ENCODE peak calls at places on chromosomes 3 and 15, in six cellular contexts. U is heart left ventricle; C is psoas muscle; R is CD4-positive, alpha-beta memory T cell; Z is heart right ventricle; H is neuronal stem cell. Y is an unnamed sample.

GRCh38 chr3:184380210-184380626 is 364 bp downstream of the CHRD start:
- DNase-seq in U (peak; percentile 74), C (peak; percentile 79), R (no peak), Z (peak; percentile 69), H (no peak), Y (no peak)

GRCh38 chr15:65824031-65824743 is 32.1 kb upstream of the DENND4A start:
- DNase-seq in U (peak; percentile 55), C (peak; percentile 25), R (no peak), Z (peak; percentile 62), H (peak; percentile 39), Y (peak; percentile 72)

GRCh38 chr3:184320099-184320445 is 5.7 kb downstream of the EIF4G1 start:
- DNase-seq in U (peak; percentile 98), C (peak; percentile 98), R (no peak), Z (peak; percentile 96), H (no peak), Y (peak; percentile 98)

GRCh38 chr15:83018477-83018876 is 7.0 kb upstream of the C15orf40 start:
- DNase-seq in U (no peak), C (no peak), R (no peak), Z (no peak), H (no peak), Y (no peak)

GRCh38 chr15:52857937-52858336 is 67.8 kb upstream of the ONECUT1 start:
- DNase-seq in U (no peak), C (no peak), R (no peak), Z (no peak), H (peak; percentile 37), Y (no peak)

GRCh38 chr3:141050913-141051632 is at the start of gene SPSB4:
- DNase-seq in U (peak; percentile 88), C (peak; percentile 81), R (no peak), Z (peak; percentile 76), H (peak; percentile 92), Y (no peak)

GRCh38 chr15:29871401-29871800 is 49.1 kb upstream of the TJP1 start:
- DNase-seq in U (peak; percentile 79), C (peak; percentile 26), R (no peak), Z (peak; percentile 47), H (no peak), Y (no peak)

GRCh38 chr3:69579527-69580165 is 159.6 kb upstream of the MITF start:
- DNase-seq in U (no peak), C (no peak), R (no peak), Z (no peak), H (no peak), Y (no peak)

GRCh38 chr3:175274056-175274455 is 414.9 kb downstream of the NAALADL2 start:
- DNase-seq in U (no peak), C (no peak), R (no peak), Z (no peak), H (no peak), Y (no peak)

GRCh38 chr3:30598663-30599545 is 7.5 kb upstream of the TGFBR2 start:
- DNase-seq in U (no peak), C (no peak), R (no peak), Z (no peak), H (no peak), Y (no peak)

GRCh38 chr3:169189486-169189885 is 474.0 kb downstream of the MECOM start:
- DNase-seq in U (no peak), C (no peak), R (no peak), Z (no peak), H (no peak), Y (no peak)

GRCh38 chr3:15331606-15332404 is 581 bp downstream of the SH3BP5 start:
- DNase-seq in U (peak; percentile 32), C (peak; percentile 60), R (peak; percentile 41), Z (no peak), H (no peak), Y (peak; percentile 77)

GRCh38 chr15:52656412-52656811 is 22.8 kb downstream of the ATOSA start:
- DNase-seq in U (no peak), C (no peak), R (no peak), Z (no peak), H (no peak), Y (no peak)

GRCh38 chr3:110677506-110677905 is 394.1 kb upstream of the NECTIN3 start:
- DNase-seq in U (no peak), C (no peak), R (no peak), Z (no peak), H (no peak), Y (no peak)

GRCh38 chr3:45219694-45220093 is 6.4 kb downstream of the TMEM158 start:
- DNase-seq in U (no peak), C (no peak), R (no peak), Z (no peak), H (no peak), Y (no peak)
- H3K4me3 ChIP-seq in U (no peak overlapping the region), C (no peak overlapping the region), R (no peak overlapping the region), Z (no peak overlapping the region), H (no peak overlapping the region), Y (no peak overlapping the region)

GRCh38 chr15:90103669-90104329 is 1.5 kb upstream of the IDH2 start:
- DNase-seq in U (peak; percentile 65), C (no peak), R (no peak), Z (no peak), H (no peak), Y (no peak)

GRCh38 chr15:90101969-90102890 is at the start of gene IDH2:
- DNase-seq in U (peak; percentile 91), C (peak; percentile 88), R (peak; percentile 82), Z (peak; percentile 75), H (peak; percentile 85), Y (no peak)

GRCh38 chr15:90106522-90107117 is 4.4 kb upstream of the IDH2 start:
- DNase-seq in U (peak; percentile 79), C (peak; percentile 66), R (no peak), Z (peak; percentile 80), H (no peak), Y (no peak)

GRCh38 chr15:90104551-90104950 is 2.3 kb upstream of the IDH2 start:
- DNase-seq in U (no peak), C (no peak), R (no peak), Z (no peak), H (no peak), Y (no peak)

GRCh38 chr15:90105521-90105920 is 3.3 kb upstream of the IDH2 start:
- DNase-seq in U (no peak), C (no peak), R (no peak), Z (no peak), H (no peak), Y (no peak)
- H3K4me1 ChIP-seq in U (peaks cover 18% of the 10 kb centered on the region), C (peaks cover 42% of the 10 kb centered on the region), R (peaks cover 15% of the 10 kb centered on the region), Z (peaks cover 19% of the 10 kb centered on the region), H (peaks cover 13% of the 10 kb centered on the region), Y (no peaks in the 10 kb centered on the region)

GRCh38 chr3:79329154-79329553 is 438.6 kb downstream of the ROBO1 start:
- DNase-seq in U (no peak), C (no peak), R (no peak), Z (no peak), H (no peak), Y (no peak)

DNA sequence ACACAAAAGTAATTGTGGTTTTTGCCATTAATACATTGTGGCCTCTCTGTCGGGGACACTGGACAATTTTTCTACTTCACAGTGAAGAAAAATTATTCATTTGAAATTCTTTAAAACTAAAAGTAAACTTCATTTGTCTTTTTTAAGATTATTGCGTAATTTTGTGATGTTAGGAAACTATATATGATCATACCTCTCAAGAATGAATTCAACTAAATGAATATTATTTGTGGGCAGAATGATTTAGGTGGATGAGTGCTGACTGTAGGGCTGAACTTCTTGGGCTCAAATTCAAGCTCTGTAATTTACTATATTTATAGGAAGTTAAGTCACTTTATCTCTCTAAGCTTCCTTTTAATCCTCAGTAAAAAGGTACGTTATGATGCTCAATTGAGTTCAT is 441.2 kb downstream of the ROBO1 start:
- DNase-seq in U (no peak), C (no peak), R (no peak), Z (no peak), H (no peak), Y (no peak)
- H3K4me3 ChIP-seq in U (no peak overlapping the region), C (no peak overlapping the region), R (no peak overlapping the region), Z (no peak overlapping the region), H (no peak overlapping the region), Y (no peak overlapping the region)

DNA sequence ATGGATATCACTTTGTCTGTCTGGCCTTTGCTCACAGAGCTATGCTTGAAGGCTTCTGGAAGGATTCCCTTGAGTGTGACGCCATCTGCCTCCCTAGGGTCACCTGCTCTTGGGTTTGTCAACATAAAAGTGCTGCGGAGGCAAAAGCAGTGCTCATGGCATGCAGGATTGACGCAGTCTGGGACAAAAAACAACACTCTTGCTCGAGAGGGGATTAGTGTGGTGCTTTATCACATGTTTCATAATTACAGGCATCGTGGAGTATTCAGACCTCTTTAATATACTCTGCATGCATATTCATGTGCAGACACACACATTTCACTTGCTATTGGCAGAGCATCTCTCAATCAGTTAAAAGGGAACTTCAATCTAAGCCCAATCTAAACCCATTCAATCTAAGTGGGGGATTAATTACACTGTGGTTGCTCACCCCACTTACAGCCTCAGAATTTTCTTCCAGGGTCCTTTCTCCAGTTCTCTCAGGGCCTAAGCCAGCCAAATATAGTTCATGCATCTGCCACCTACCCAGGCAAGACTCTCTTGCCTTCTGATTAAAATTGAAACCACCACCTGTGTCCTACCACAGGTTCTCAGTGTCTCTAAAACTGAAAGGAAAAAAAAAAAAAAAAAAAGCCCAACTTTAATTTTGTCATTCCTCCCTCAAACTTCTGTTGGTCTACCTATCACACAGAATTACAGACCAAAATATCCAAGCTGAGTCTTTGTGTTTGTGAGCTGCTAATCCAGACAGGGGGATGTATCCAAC is 75.6 kb downstream of the BFSP2 start:
- DNase-seq in U (no peak), C (no peak), R (no peak), Z (no peak), H (no peak), Y (no peak)
- H3K4me1 ChIP-seq in U (peaks cover 18% of the 10 kb centered on the region), C (peaks cover 4% of the 10 kb centered on the region), R (peaks cover 22% of the 10 kb centered on the region), Z (peaks cover 8% of the 10 kb centered on the region), H (peaks cover 40% of the 10 kb centered on the region), Y (no peaks in the 10 kb centered on the region)

GRCh38 chr3:126677862-126678549 is 23.1 kb upstream of the TXNRD3 start:
- DNase-seq in U (no peak), C (no peak), R (no peak), Z (no peak), H (no peak), Y (peak; percentile 34)

GRCh38 chr3:126676919-126677705 is 22.2 kb upstream of the TXNRD3 start:
- DNase-seq in U (no peak), C (no peak), R (no peak), Z (no peak), H (no peak), Y (peak; percentile 32)

GRCh38 chr3:126679831-126680677 is 24.0 kb upstream of the CHCHD6 start:
- DNase-seq in U (no peak), C (no peak), R (no peak), Z (no peak), H (no peak), Y (peak; percentile 5)

GRCh38 chr3:126678691-126679317 is 23.9 kb upstream of the TXNRD3 start:
- DNase-seq in U (no peak), C (no peak), R (no peak), Z (no peak), H (no peak), Y (peak; percentile 56)

GRCh38 chr3:126679318-126679751 is 24.4 kb upstream of the TXNRD3 start:
- DNase-seq in U (peak; percentile 79), C (peak; percentile 82), R (peak; percentile 69), Z (peak; percentile 74), H (peak; percentile 91), Y (peak; percentile 89)
- H3K4me3 ChIP-seq in U (no peak overlapping the region), C (no peak overlapping the region), R (no peak overlapping the region), Z (no peak overlapping the region), H (no peak overlapping the region), Y (no peak overlapping the region)

Y was measured in right atrium auricular region.